ENCODE peak calls at places on chromosomes 4 and X, in four cellular contexts. X is right lobe of liver, R is tibial nerve, G is adrenal gland. M is an unnamed sample.

GRCh38 chr4:120965938-120966337 is 43.4 kb upstream of the PRDM5 start:
- DNase-seq in G (no peak), X (no peak), R (no peak), M (no peak)

GRCh38 chr4:11011249-11011648 is 326.7 kb upstream of the CLNK start:
- DNase-seq in G (no peak), R (no peak), X (no peak), M (no peak)

GRCh38 chrX:119062750-119063374 is 9.9 kb upstream of the CT47C1 start:
- DNase-seq in X (no peak), R (no peak), G (peak), M (no peak)

GRCh38 chrX:1239681-1240142 is 27.3 kb upstream of the CRLF2 start:
- DNase-seq in R (peak), X (peak), G (peak), M (peak)

GRCh38 chr4:6592804-6593563 is 18.0 kb downstream of the MAN2B2 start:
- DNase-seq in X (no peak), G (no peak), R (no peak), M (no peak)

GRCh38 chrX:127596882-127597281 is 455.3 kb downstream of the ACTRT1 start:
- DNase-seq in R (no peak), X (no peak), G (no peak), M (no peak)

GRCh38 chr4:128516568-128516967 is 229.0 kb upstream of the PGRMC2 start:
- DNase-seq in R (no peak), X (no peak), G (no peak), M (no peak)

GRCh38 chr4:48255130-48255958 is 14.3 kb downstream of the TEC start:
- DNase-seq in R (no peak), G (no peak), X (no peak), M (no peak)

GRCh38 chr4:188107931-188108843 is 1.2 kb downstream of the TRIML2 start:
- DNase-seq in G (no peak), X (no peak), R (no peak), M (no peak)

GRCh38 chr4:58561170-58561569 is 1451.0 kb upstream of the IGFBP7 start:
- DNase-seq in G (no peak), R (no peak), X (no peak), M (no peak)

GRCh38 chr4:89755210-89755609 is 81.8 kb downstream of the SNCA start:
- DNase-seq in R (no peak), G (no peak), X (no peak), M (no peak)

GRCh38 chr4:78061939-78062603 is 4.9 kb downstream of the FRAS1 start:
- DNase-seq in G (no peak), R (no peak), X (no peak), M (no peak)

GRCh38 chr4:162659716-162660115 is 495.9 kb upstream of the FSTL5 start:
- DNase-seq in X (no peak), R (no peak), G (no peak), M (no peak)

GRCh38 chrX:48937065-48937907 is 18.5 kb upstream of the PIM2 start:
- DNase-seq in R (peak), X (peak), G (no peak), M (peak)

GRCh38 chrX:107935200-107935599 is 47.0 kb downstream of the TEX13B start:
- DNase-seq in X (no peak), R (no peak), G (peak), M (no peak)

GRCh38 chr4:173415885-173416658 is 17.2 kb upstream of the SCRG1 start:
- DNase-seq in G (peak), R (peak), X (peak), M (no peak)

GRCh38 chrX:43973249-43973672 is at the start of gene NDP:
- DNase-seq in G (no peak), R (no peak), X (no peak), M (no peak)

GRCh38 chrX:3771756-3772155 is 58.3 kb upstream of the PRKX start:
- DNase-seq in G (no peak), R (no peak), X (no peak), M (no peak)

GRCh38 chr4:55733874-55734437 is 85.6 kb upstream of the EXOC1L start:
- DNase-seq in G (peak), X (no peak), R (peak), M (peak)

GRCh38 chr4:140769209-140769608 is 13.0 kb upstream of the TBC1D9 start:
- DNase-seq in R (no peak), G (no peak), X (no peak), M (no peak)

GRCh38 chr4:154807042-154807630 is 26.1 kb downstream of the RBM46 start:
- DNase-seq in G (no peak), X (no peak), R (no peak), M (no peak)

GRCh38 chr4:5885733-5886132 is 7.2 kb downstream of the CRMP1 start:
- DNase-seq in X (no peak), G (no peak), R (no peak), M (no peak)

GRCh38 chr4:98663226-98664006 is 5.0 kb upstream of the TSPAN5 start:
- DNase-seq in R (no peak), G (no peak), X (no peak), M (no peak)

GRCh38 chr4:159941076-159941475 is 838.2 kb downstream of the RAPGEF2 start:
- DNase-seq in G (no peak), X (no peak), R (no peak), M (no peak)

GRCh38 chrX:16946971-16947562 is 609 bp downstream of the REPS2 start:
- DNase-seq in R (no peak), X (peak), G (peak), M (peak)

GRCh38 chr4:86898562-86898961 is 6.3 kb upstream of the C4orf36 start:
- DNase-seq in X (no peak), R (no peak), G (peak), M (no peak)

GRCh38 chrX:41259516-41259915 is 74.4 kb upstream of the DDX3X start:
- DNase-seq in X (no peak), G (peak), R (no peak), M (no peak)

GRCh38 chrX:121858867-121859647 is 811.6 kb downstream of the GLUD2 start:
- DNase-seq in R (no peak), X (no peak), G (no peak), M (no peak)

GRCh38 chr4:76251448-76252270 is at the start of gene FAM47E:
- DNase-seq in R (peak), X (peak), G (peak), M (peak)
- TF ChIP-seq POLR2A in R (no peak), X (peak), G (peak), M (peak)

GRCh38 chr4:108651068-108651794 is 832 bp downstream of the OSTC start:
- DNase-seq in G (peak), X (no peak), R (no peak), M (no peak)
- TF ChIP-seq POLR2A in G (no peak), X (no peak), R (no peak), M (no peak)

GRCh38 chr4:626201-627091 is 1.1 kb downstream of the PDE6B start:
- DNase-seq in G (no peak), R (no peak), X (peak), M (no peak)

GRCh38 chr4:627751-628150 is 2.4 kb downstream of the PDE6B start:
- DNase-seq in G (no peak), R (no peak), X (peak), M (no peak)

GRCh38 chr4:628821-629635 is 3.7 kb downstream of the PDE6B start:
- DNase-seq in G (no peak), R (no peak), X (peak), M (no peak)

GRCh38 chr4:628346-628745 is 3.0 kb downstream of the PDE6B start:
- DNase-seq in G (no peak), R (no peak), X (peak), M (no peak)

DNA sequence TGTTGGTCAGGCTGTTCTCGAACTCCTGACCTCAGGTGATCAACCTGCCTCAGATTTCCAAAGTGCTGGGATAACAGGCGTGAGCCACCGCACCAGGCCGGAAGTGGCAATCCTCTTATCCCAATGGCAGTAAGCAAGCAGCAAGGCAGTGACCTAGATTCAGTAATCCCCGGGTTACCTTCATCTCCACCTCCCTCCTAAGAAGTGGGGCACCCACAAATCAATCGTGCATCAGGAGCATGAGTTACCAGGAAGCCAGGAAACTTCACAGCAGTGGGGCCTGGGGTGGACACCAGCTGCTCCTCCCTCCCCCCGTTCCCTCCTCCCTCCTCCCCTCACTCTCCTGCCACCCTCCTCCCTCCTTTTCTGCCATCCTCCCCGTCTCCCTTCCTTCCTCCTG is 2.0 kb downstream of the PDE6B start:
- DNase-seq in X (peak), G (no peak), R (no peak), M (no peak)
- TF ChIP-seq POLR2A in X (no peak), G (no peak), R (no peak), M (no peak)

DNA sequence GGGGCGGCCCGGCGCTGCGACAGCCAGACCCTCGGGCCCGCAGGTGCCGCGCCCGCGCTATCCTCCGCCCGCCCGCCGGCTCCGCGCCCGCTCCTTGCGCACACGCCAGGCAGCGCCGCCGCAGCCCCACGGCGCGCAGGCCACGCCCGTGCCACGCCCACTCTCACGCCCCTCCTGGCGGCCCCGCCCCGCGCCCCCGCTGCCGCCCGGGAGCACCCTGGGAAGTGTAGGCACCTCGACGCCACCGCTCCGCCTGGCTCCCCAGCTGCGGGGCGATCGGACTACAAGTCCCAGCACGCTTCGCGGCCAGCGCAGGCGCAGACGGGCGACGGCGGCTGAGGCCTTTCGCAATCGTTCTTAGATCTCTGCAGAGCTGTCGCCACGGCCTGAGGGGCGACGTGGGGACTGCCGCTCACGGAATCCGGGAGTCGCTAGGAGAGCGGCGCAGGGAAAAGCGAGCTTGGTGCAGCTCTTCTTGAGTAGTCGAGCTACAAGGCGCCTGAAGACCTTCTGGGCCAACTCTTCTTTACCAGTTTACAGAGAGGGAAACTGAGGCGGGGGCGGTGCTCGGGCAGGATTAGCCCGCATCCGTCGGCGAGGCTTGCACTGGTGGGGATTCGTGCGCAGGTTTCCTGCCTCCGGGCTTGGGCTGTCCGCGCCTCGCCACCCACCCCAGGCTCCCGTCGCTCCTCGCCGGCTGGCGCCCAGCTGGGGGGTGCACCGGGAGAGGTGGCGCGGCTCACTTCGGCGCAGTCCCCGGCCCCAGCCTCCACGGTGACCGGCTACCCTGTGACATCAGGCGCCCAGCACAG is at the start of gene ABLIM2:
- DNase-seq in R (peak), X (peak), G (peak), M (peak)
- TF ChIP-seq POLR2A in R (peak), X (peak), G (peak), M (peak)

DNA sequence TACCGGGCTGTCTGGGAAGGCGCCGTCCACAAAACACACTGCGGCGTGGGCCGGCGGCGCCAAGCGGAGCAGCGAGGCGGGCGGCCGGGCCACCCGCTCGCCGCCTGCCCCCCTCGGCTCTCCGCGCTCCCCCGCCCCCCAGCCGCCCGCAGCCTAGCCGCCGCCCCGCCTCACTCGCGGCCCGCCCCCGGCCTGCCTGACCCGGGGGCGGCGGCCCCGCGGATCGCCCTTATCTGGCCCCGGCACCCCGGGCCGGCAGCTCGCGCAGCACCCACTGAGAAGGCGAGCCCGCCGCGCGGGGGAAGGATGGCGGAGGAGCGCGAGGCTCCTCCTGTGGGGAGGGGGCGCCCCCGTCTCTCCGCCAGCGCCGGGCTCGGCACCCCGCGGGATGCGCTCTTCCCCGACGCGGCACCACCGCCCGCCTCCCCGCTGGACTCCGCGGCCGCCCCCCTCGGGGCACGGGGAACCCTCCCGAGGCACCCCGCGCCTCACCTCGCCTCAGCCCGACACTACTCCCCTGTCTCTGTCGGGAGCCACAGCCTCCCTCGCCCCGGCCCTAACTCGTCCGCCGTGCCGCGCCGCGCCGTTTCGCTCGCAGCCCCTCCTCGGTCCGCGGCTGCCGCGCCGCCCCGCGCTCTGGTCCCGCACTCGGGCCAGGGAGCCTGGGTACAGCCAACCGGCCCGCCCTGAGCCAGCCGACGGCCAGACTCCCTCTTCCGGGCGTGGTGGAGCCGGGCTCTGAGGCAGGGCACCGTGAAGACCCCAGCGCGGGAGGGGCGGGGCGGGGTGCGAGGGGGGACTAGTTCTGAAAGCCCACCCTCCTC is 564 bp downstream of the ATP11C start:
- DNase-seq in R (peak), X (peak), G (peak), M (peak)
- TF ChIP-seq POLR2A in R (no peak), X (no peak), G (no peak), M (peak)

GRCh38 chr4:139177888-139178609 is 1.0 kb upstream of the ELF2 start:
- DNase-seq in G (peak), R (peak), X (peak), M (peak)
- TF ChIP-seq POLR2A in G (peak), R (peak), X (peak), M (peak)

DNA sequence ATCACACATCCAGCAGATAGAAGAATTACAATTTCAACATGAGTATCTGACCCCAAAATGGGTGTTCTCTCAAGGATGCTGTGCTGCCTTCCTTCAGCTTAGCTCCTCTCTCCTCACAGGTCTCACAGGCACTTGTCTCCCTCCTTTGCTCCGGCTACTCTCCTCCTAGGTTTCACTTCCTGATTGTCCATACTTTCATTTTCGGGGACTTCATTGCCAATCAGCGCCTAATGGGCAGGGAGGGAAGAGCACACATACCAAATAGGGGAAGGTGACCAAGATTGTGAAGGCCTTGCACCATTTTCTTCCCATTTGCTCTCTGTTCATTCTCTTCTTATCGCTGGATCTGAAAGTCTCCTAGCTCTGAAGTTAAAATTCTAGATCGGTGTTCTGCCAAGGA is 125.4 kb upstream of the EOLA2 start:
- DNase-seq in X (no peak), R (no peak), G (no peak), M (no peak)
- TF ChIP-seq POLR2A in X (no peak), R (no peak), G (no peak), M (no peak)

DNA sequence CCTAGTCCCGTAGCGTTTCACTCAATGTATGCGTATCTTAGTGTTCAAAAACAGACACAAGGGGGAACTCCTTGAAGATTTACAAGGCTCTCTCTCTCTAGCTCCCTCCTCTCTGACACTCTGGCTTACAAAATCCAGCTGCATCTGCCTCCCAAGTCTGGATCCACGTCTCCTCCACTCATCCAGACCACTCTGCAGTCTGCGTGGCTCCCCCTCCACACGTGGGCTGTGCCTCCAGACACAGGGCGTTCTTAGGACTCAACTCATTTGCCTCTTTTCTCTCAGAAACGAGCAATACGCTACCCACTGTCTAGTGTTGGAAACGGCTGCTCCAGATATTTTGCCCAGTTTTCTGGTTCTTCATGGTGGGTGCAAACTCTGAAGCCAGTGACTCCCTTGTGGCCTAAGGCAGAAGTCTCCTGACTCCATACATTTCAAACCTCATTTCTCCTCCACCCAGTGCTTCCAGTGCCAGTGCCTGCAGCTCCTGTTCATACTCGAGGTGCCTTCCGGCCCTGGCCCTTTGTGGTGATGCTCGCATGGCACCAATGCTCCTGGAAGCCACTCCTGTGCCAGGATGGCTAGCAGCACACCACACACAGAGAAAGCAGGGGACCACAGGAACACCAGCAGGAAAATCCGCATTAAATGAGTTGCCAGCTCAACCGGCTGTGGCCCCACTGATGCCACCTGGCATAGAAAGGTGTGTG is 24.1 kb downstream of the NAT8L start:
- DNase-seq in X (no peak), R (no peak), G (no peak), M (no peak)
- TF ChIP-seq POLR2A in X (no peak), R (no peak), G (no peak), M (no peak)

DNA sequence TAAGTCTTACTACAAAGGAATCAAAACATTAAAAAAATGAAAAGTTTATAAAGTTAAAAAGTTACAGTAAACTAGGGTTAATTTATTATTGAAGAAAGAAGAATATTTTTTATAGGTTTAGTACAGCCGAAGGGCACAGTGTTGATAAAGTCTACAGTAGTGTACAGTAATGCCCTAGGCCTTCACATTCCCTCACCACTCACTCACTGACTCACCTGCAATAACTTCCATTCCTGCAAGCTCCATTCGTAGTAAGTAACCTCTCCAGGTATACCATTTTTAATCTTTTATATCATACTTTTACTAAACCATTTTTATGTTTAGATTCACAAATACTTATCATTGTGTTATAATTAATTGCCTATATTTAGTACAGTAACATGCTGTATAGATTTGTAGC is 307.5 kb upstream of the FAM241A start:
- DNase-seq in R (no peak), X (no peak), G (no peak), M (no peak)
- TF ChIP-seq POLR2A in R (no peak), X (no peak), G (no peak), M (no peak)

GRCh38 chrX:91434351-91435168 is at the start of gene PABPC5:
- DNase-seq in X (peak), G (peak), R (peak), M (peak)
- TF ChIP-seq POLR2A in X (no peak), G (peak), R (no peak), M (no peak)

M was measured in prostate gland.